ENCODE peak calls at places on chromosomes 6 and 20, in nine cellular contexts. O is OCI-LY7, J is GM12878, Q is tibial nerve, E is left ventricle myocardium inferior, B is PC-9, H is mucosa of descending colon, Z is hepatocyte, G is left lung. P is an unnamed sample.

GRCh38 chr6:45421700-45422540 is 44.2 kb upstream of the SUPT3H start:
- DNase-seq in O (peak; percentile 20), J (no peak), Q (peak; percentile 58), E (peak; percentile 54), B (peak; percentile 49), H (peak; percentile 48), Z (peak; percentile 70), G (peak; percentile 91), P (peak; percentile 21)

GRCh38 chr6:24357336-24358218 is at the start of gene DCDC2:
- DNase-seq in O (no peak), J (no peak), Q (no peak), E (no peak), B (peak; percentile 74), H (peak; percentile 86), Z (no peak), G (peak; percentile 93), P (peak; percentile 6)

GRCh38 chr6:31737315-31738047 is 1.2 kb upstream of the CLIC1 start:
- DNase-seq in O (no peak), J (no peak), Q (no peak), E (no peak), B (no peak), H (peak; percentile 70), Z (peak; percentile 86), G (no peak), P (no peak)

GRCh38 chr6:97705568-97705967 is 422.6 kb upstream of the MMS22L start:
- DNase-seq in O (peak; percentile 7), J (no peak), Q (no peak), E (no peak), B (no peak), H (no peak), Z (no peak), G (no peak), P (no peak)

GRCh38 chr6:137640086-137640485 is 145.9 kb upstream of the OLIG3 start:
- DNase-seq in O (no peak), J (no peak), Q (no peak), E (no peak), B (no peak), H (no peak), Z (no peak), G (no peak), P (no peak)

GRCh38 chr6:7630792-7631191 is 40.8 kb downstream of the SNRNP48 start:
- DNase-seq in O (no peak), J (no peak), Q (no peak), E (no peak), B (no peak), H (no peak), Z (no peak), G (no peak), P (no peak)

GRCh38 chr6:56528412-56528841 is 114.3 kb downstream of the DST start:
- DNase-seq in O (no peak), J (no peak), Q (no peak), E (no peak), B (no peak), H (no peak), Z (no peak), G (no peak), P (no peak)

GRCh38 chr20:42134265-42135098 is 516.3 kb upstream of the CHD6 start:
- DNase-seq in O (no peak), J (no peak), Q (no peak), E (no peak), B (no peak), H (no peak), Z (peak; percentile 23), G (no peak), P (no peak)

GRCh38 chr6:81384921-81385320 is 367.6 kb downstream of the TENT5A start:
- DNase-seq in O (no peak), J (no peak), Q (no peak), E (no peak), B (no peak), H (no peak), Z (no peak), G (no peak), P (no peak)

GRCh38 chr6:125784365-125784764 is 6.4 kb upstream of the NCOA7 start:
- DNase-seq in O (no peak), J (no peak), Q (no peak), E (no peak), B (no peak), H (no peak), Z (no peak), G (no peak), P (no peak)

GRCh38 chr6:125789576-125790402 is 971 bp upstream of the NCOA7 start:
- DNase-seq in O (peak; percentile 68), J (no peak), Q (no peak), E (peak; percentile 48), B (no peak), H (peak; percentile 48), Z (peak; percentile 73), G (peak; percentile 74), P (peak; percentile 66)

GRCh38 chr6:125790403-125791150 is at the start of gene NCOA7:
- DNase-seq in O (peak; percentile 80), J (no peak), Q (peak; percentile 73), E (peak; percentile 83), B (peak; percentile 50), H (peak; percentile 75), Z (peak; percentile 86), G (peak; percentile 97), P (peak; percentile 80)

GRCh38 chr6:125789167-125789566 is 1.6 kb upstream of the NCOA7 start:
- DNase-seq in O (peak; percentile 37), J (no peak), Q (peak; percentile 23), E (no peak), B (no peak), H (no peak), Z (no peak), G (no peak), P (no peak)

DNA sequence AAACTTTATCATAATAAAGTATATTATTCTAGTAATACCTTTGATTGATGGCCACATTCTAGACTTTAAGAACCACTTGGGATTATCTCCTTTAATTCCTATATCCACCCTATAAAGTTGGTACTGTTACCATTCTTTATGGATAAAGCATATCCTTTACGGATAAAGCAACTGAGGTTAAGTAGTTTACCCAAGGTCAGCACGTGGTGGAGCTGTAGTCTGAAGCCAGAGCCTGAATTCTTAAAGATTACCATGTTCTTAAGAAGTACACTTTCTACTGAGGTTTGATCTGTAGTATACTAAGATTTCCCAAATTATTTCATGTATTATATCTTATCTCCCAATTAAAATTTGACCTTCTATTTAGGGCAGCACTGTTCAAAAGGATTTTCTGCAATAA is 3.0 kb upstream of the NCOA7 start:
- DNase-seq in O (peak; percentile 43), J (no peak), Q (no peak), E (no peak), B (no peak), H (peak; percentile 16), Z (peak; percentile 32), G (no peak), P (no peak)
- TF ChIP-seq CTCF in O (peak; percentile 75), J (peak; percentile 21), Q (no peak), E (peak; percentile 55), B (no peak), H (no peak), Z (peak; percentile 39), G (no peak), P (peak; percentile 21)

GRCh38 chr6:9611016-9611415 is 803.9 kb downstream of the TFAP2A start:
- DNase-seq in O (no peak), J (no peak), Q (no peak), E (no peak), B (no peak), H (no peak), Z (no peak), G (no peak), P (no peak)

GRCh38 chr6:9612489-9612888 is 802.4 kb downstream of the TFAP2A start:
- DNase-seq in O (no peak), J (no peak), Q (no peak), E (no peak), B (no peak), H (no peak), Z (no peak), G (no peak), P (no peak)

DNA sequence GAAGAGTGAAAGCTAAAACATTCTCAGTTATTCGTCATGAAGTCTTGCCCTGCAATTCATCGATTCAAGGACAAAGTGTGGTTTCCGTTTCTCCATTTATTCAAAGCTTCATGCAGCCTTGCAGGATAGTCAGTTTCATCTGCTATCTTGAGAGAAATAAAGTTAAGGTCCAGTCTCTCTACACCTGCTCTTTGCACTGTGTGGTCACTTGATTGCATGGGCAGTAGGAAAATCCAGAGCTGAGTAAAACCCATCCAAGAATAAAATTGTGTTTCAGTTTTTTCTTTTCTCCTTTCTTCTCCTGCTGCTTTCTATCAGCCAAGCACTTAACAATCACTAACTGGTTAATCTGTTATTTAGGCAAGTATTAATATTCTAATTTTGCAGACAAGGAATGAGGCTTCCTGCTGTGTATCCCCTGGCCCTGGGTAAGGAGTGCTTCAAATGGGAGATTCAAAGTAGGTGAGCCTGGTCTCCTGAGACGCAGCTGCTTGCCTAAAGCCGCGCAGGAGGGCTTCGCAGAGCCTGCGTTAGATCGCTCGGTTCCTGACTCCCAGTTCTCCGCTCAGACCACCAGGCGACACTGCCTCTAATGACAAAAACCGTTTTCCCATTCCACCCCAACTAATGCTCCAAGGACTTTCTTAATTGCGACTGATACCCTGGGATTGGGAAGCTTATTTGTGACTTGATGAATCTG is 808.3 kb downstream of the TFAP2A start:
- DNase-seq in O (no peak), J (no peak), Q (no peak), E (no peak), B (no peak), H (no peak), Z (no peak), G (no peak), P (no peak)
- H3K4me3 ChIP-seq in O (no peak overlapping the region), J (no peak overlapping the region), Q (no peak overlapping the region), E (no peak overlapping the region), B (no peak overlapping the region), H (no peak overlapping the region), Z (no peak overlapping the region), G (no peak overlapping the region), P (no peak overlapping the region)

DNA sequence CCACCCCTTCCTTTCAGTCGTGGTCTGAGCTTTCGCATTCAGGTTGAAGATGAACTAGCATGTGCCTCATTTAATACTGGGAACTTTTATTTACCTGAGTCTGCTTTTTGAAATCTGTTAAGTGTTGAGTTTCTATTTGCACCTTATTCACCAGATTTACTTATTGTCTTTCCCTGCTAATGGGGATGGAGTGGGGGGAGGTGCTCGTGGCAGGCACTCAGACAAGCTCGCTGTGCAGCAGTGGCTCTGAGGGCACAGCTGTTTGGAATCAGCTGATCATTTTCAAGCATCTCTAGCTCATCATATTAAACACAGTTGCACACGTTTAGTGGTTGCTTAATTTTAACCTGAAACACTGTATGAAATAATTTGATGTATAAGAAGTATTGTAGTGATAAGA is 35.6 kb downstream of the UTRN start:
- DNase-seq in O (no peak), J (no peak), Q (no peak), E (no peak), B (no peak), H (no peak), Z (no peak), G (no peak), P (no peak)
- H3K4me1 ChIP-seq in O (no peaks in the 10 kb centered on the region), J (no peaks in the 10 kb centered on the region), Q (peaks cover 28% of the 10 kb centered on the region), E (peaks cover 46% of the 10 kb centered on the region), B (peaks cover 18% of the 10 kb centered on the region), H (no peaks in the 10 kb centered on the region), Z (no peaks in the 10 kb centered on the region), G (peaks cover 72% of the 10 kb centered on the region), P (no peaks in the 10 kb centered on the region)

GRCh38 chr6:34194770-34195169 is 41.9 kb upstream of the HMGA1 start:
- DNase-seq in O (no peak), J (no peak), Q (no peak), E (no peak), B (no peak), H (no peak), Z (no peak), G (no peak), P (no peak)
- TF ChIP-seq CTCF in O (peak; percentile 21), J (no peak), Q (no peak), E (no peak), B (no peak), H (no peak), Z (no peak), G (no peak), P (no peak)

GRCh38 chr6:11431455-11431937 is 106.1 kb upstream of the TMEM170B start:
- DNase-seq in O (no peak), J (no peak), Q (peak; percentile 52), E (no peak), B (no peak), H (no peak), Z (no peak), G (no peak), P (no peak)
- H3K4me3 ChIP-seq in O (no peak overlapping the region), J (no peak overlapping the region), Q (no peak overlapping the region), E (no peak overlapping the region), B (no peak overlapping the region), H (no peak overlapping the region), Z (no peak overlapping the region), G (no peak overlapping the region), P (no peak overlapping the region)